ENCODE peak calls at places on chromosomes 13 and 19, in nine cellular contexts. K is A673, N is foreskin keratinocyte, T is CD14-positive monocyte, W is body of pancreas, V is pancreas, Z is colonic mucosa, I is WTC11, S is dorsolateral prefrontal cortex. U is an unnamed sample.
A peak's percentile ranks its signal among the peaks of the same experiment; 100 is the strongest.

GRCh38 chr13:114013952-114014629 is 40.2 kb upstream of the C13orf46 start:
- DNase-seq in K (no peak), N (no peak), T (no peak), W (no peak), V (no peak), Z (no peak), I (no peak), S (no peak), U (no peak)

GRCh38 chr19:13764821-13765394 is 586 bp downstream of the MRI1 start:
- DNase-seq in K (peak; percentile 34), N (no peak), T (no peak), W (peak; percentile 35), V (peak; percentile 58), Z (no peak), I (peak; percentile 32), S (no peak), U (peak; percentile 54)

GRCh38 chr19:10603084-10603872 is 16.2 kb upstream of the AP1M2 start:
- DNase-seq in K (peak; percentile 65), N (no peak), T (no peak), W (peak; percentile 22), V (peak; percentile 40), Z (peak; percentile 53), I (peak; percentile 36), S (no peak), U (peak; percentile 29)

GRCh38 chr19:28063702-28064101 is 1149.2 kb downstream of the UQCRFS1 start:
- DNase-seq in K (no peak), N (no peak), T (no peak), W (no peak), V (no peak), Z (no peak), I (no peak), S (no peak), U (no peak)

GRCh38 chr19:29630661-29631060 is 24.6 kb downstream of the POP4 start:
- DNase-seq in K (no peak), N (no peak), T (no peak), W (no peak), V (no peak), Z (no peak), I (no peak), S (no peak), U (no peak)

GRCh38 chr19:1020868-1021425 is at the start of gene TMEM259:
- DNase-seq in K (peak; percentile 99), N (peak; percentile 89), T (peak; percentile 97), W (peak; percentile 98), V (peak; percentile 97), Z (peak; percentile 98), I (peak; percentile 96), S (peak; percentile 96), U (peak; percentile 100)

GRCh38 chr19:2015611-2015950 is at the start of gene BTBD2:
- DNase-seq in K (peak; percentile 88), N (no peak), T (no peak), W (peak; percentile 59), V (peak; percentile 81), Z (peak; percentile 71), I (no peak), S (no peak), U (peak; percentile 74)

GRCh38 chr19:1012334-1012733 is 8.6 kb downstream of the TMEM259 start:
- DNase-seq in K (no peak), N (no peak), T (no peak), W (no peak), V (peak; percentile 38), Z (no peak), I (no peak), S (no peak), U (no peak)

GRCh38 chr13:33637978-33638743 is 179.8 kb upstream of the RFC3 start:
- DNase-seq in K (no peak), N (peak; percentile 67), T (no peak), W (no peak), V (no peak), Z (no peak), I (no peak), S (no peak), U (no peak)

GRCh38 chr19:16868423-16869130 is 20.2 kb upstream of the F2RL3 start:
- DNase-seq in K (no peak), N (no peak), T (no peak), W (no peak), V (no peak), Z (no peak), I (no peak), S (no peak), U (no peak)
- TF ChIP-seq CTCF in K (no peak), N (no peak), T (no peak), W (no peak), V (no peak), Z (no peak), I (no peak), S (no peak), U (no peak)

DNA sequence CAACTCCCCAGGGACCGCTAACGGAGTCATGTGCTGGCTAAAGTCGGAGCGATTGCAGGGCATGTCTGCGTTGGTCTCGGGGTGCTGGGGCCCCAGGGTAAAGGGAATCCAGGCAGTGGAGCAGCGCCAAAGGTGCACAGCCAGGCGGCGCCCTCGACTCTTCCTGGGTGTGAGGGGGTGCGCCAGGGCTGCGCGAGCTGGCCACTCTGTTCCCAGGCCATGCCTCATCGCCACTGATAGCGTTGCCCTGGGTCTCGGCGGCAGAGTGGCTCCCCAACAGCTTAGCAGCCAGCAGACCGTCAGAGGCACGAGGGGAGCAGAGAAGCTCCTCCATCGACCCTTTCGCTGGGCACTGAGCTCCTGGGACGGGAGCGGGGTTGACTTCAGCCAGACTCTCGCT is 152.7 kb downstream of the B3GLCT start:
- DNase-seq in K (no peak), N (no peak), T (no peak), W (no peak), V (no peak), Z (no peak), I (peak; percentile 14), S (no peak), U (no peak)
- TF ChIP-seq CTCF in K (no peak), N (no peak), T (no peak), W (no peak), V (no peak), Z (no peak), I (no peak), S (no peak), U (no peak)

DNA sequence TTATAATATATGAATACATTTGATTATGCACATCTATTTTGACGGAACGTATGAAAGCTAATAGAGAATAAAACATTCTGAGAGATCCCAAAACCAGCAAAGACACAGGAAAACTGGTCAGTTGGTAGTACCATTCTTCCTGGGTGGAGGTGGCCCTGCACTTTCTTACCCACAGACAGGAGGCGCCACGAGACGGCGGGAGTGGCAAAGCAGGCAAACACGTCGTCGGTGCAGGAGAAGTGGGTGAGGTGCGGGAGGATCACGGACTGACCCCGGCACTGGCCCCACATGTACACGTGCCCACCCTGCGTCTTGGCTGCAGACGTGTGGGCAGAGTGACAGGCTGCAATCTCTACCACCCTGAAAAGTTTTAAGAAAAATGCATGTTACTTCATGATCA is 36.1 kb downstream of the RCBTB1 start:
- DNase-seq in K (no peak), N (no peak), T (no peak), W (peak; percentile 29), V (peak; percentile 23), Z (no peak), I (peak; percentile 40), S (no peak), U (no peak)
- TF ChIP-seq CTCF in K (peak; percentile 27), N (peak; percentile 49), T (no peak), W (peak; percentile 27), V (no peak), Z (no peak), I (no peak), S (no peak), U (no peak)

GRCh38 chr13:60369242-60369641 is 27.8 kb upstream of the TDRD3 start:
- DNase-seq in K (peak; percentile 27), N (no peak), T (no peak), W (no peak), V (no peak), Z (no peak), I (no peak), S (no peak), U (no peak)
- TF ChIP-seq CTCF in K (peak; percentile 46), N (peak; percentile 43), T (peak; percentile 53), W (peak; percentile 38), V (no peak), Z (peak; percentile 28), I (peak; percentile 13), S (no peak), U (peak; percentile 9)

GRCh38 chr13:69319659-69320058 is 788.0 kb upstream of the ATXN8OS start:
- DNase-seq in K (no peak), N (no peak), T (no peak), W (no peak), V (no peak), Z (no peak), I (no peak), S (no peak), U (no peak)

DNA sequence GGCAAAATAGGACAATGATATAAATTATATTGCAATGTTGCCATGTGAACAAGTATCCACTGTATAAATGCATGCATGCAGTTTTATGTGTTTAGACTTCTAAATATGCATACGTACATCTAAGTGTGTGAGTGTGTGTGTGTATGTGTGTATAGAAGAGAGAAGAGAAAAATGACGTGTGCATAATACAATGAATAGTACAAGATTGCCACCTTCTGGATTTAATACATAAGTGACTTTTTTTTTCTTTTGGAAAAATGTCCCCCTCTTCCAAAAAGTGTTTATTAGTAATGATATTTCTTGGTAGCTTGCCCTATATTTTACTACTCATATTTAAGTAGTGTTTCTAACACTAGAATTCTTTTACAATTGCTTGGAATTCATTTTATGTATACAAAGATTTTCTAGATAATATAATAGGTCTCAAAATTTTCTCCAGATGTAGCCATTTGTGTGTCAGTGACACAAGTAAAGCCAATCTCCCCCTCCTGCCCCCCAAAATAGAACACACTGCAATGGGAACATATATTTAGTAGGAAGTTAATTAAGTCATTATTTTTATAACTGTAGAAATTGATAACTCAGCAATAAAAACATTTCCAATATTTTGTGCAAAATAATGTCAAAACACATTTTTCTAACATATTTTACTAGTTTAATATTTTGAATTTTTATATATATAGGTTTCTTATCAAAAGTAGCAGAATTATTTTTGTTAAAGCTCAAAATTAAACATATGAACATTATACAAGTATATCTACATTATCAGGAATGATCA is 783.3 kb upstream of the ATXN8OS start:
- DNase-seq in K (peak; percentile 36), N (no peak), T (no peak), W (no peak), V (no peak), Z (no peak), I (no peak), S (no peak), U (peak; percentile 39)
- TF ChIP-seq CTCF in K (peak; percentile 41), N (peak; percentile 11), T (no peak), W (no peak), V (no peak), Z (no peak), I (no peak), S (peak; percentile 20), U (peak; percentile 62)

U was measured in hepatocyte.